ENCODE peak calls at places on chromosomes 16 and 17, in eight cellular contexts. One of them, this sample, is unnamed.
A peak's percentile ranks its signal among the peaks of the same experiment; 100 is the strongest.

GRCh38 chr17:35973333-35974260 is 7.7 kb downstream of the CCL16 start:
- DNase-seq in GM06990: no peak
- DNase-seq in right lobe of liver: peak; percentile 94
- DNase-seq in A549: peak; percentile 16
- DNase-seq in fibroblast of pulmonary artery: peak; percentile 5
- DNase-seq in neural progenitor cell: no peak
- DNase-seq in mucosa of descending colon: peak; percentile 22
- DNase-seq in fibroblast of mammary gland: no peak
- DNase-seq in this sample: no peak

GRCh38 chr17:4856937-4857314 is 23.8 kb downstream of the MINK1 start:
- DNase-seq in neural progenitor cell: no peak
- DNase-seq in GM06990: no peak
- DNase-seq in right lobe of liver: no peak
- DNase-seq in A549: no peak
- DNase-seq in mucosa of descending colon: no peak
- DNase-seq in fibroblast of mammary gland: no peak
- DNase-seq in fibroblast of pulmonary artery: no peak
- DNase-seq in this sample: no peak

GRCh38 chr17:11005940-11006339 is 168.1 kb upstream of the PIRT start:
- DNase-seq in fibroblast of mammary gland: no peak
- DNase-seq in GM06990: no peak
- DNase-seq in fibroblast of pulmonary artery: no peak
- DNase-seq in right lobe of liver: no peak
- DNase-seq in mucosa of descending colon: no peak
- DNase-seq in neural progenitor cell: no peak
- DNase-seq in A549: no peak
- DNase-seq in this sample: no peak

GRCh38 chr16:28569968-28570752 is 16.4 kb downstream of the SGF29 start:
- DNase-seq in fibroblast of mammary gland: no peak
- DNase-seq in GM06990: no peak
- DNase-seq in A549: no peak
- DNase-seq in neural progenitor cell: no peak
- DNase-seq in right lobe of liver: no peak
- DNase-seq in mucosa of descending colon: no peak
- DNase-seq in fibroblast of pulmonary artery: no peak
- DNase-seq in this sample: no peak

GRCh38 chr17:15273141-15273793 is 8.1 kb upstream of the PMP22 start:
- DNase-seq in fibroblast of pulmonary artery: peak; percentile 79
- DNase-seq in mucosa of descending colon: no peak
- DNase-seq in A549: peak; percentile 89
- DNase-seq in right lobe of liver: no peak
- DNase-seq in GM06990: no peak
- DNase-seq in neural progenitor cell: no peak
- DNase-seq in fibroblast of mammary gland: peak; percentile 98
- DNase-seq in this sample: no peak

GRCh38 chr16:10408824-10409381 is 23.0 kb downstream of the ATF7IP2 start:
- DNase-seq in fibroblast of pulmonary artery: peak; percentile 17
- DNase-seq in fibroblast of mammary gland: peak; percentile 2
- DNase-seq in A549: peak; percentile 49
- DNase-seq in neural progenitor cell: no peak
- DNase-seq in right lobe of liver: no peak
- DNase-seq in mucosa of descending colon: no peak
- DNase-seq in GM06990: no peak
- DNase-seq in this sample: no peak

GRCh38 chr17:15966183-15966878 is 21.4 kb downstream of the ADORA2B start:
- DNase-seq in mucosa of descending colon: peak; percentile 72
- DNase-seq in neural progenitor cell: peak; percentile 89
- DNase-seq in fibroblast of mammary gland: no peak
- DNase-seq in fibroblast of pulmonary artery: no peak
- DNase-seq in right lobe of liver: no peak
- DNase-seq in GM06990: no peak
- DNase-seq in A549: no peak
- DNase-seq in this sample: no peak

GRCh38 chr16:25097304-25097988 is 14.1 kb upstream of the LCMT1 start:
- DNase-seq in fibroblast of pulmonary artery: no peak
- DNase-seq in A549: no peak
- DNase-seq in mucosa of descending colon: no peak
- DNase-seq in fibroblast of mammary gland: no peak
- DNase-seq in neural progenitor cell: no peak
- DNase-seq in GM06990: no peak
- DNase-seq in right lobe of liver: no peak
- DNase-seq in this sample: no peak

GRCh38 chr17:69050999-69051775 is 9.5 kb downstream of the ABCA9 start:
- DNase-seq in neural progenitor cell: no peak
- DNase-seq in fibroblast of mammary gland: peak; percentile 89
- DNase-seq in right lobe of liver: no peak
- DNase-seq in mucosa of descending colon: no peak
- DNase-seq in fibroblast of pulmonary artery: peak; percentile 88
- DNase-seq in GM06990: no peak
- DNase-seq in A549: no peak
- DNase-seq in this sample: no peak

GRCh38 chr17:35345926-35346771 is 27.3 kb downstream of the SLFN11 start:
- DNase-seq in mucosa of descending colon: peak; percentile 64
- DNase-seq in A549: no peak
- DNase-seq in fibroblast of pulmonary artery: peak; percentile 59
- DNase-seq in fibroblast of mammary gland: peak; percentile 81
- DNase-seq in GM06990: no peak
- DNase-seq in neural progenitor cell: peak; percentile 38
- DNase-seq in right lobe of liver: peak; percentile 75
- DNase-seq in this sample: no peak

GRCh38 chr16:67910162-67910561 is 17.1 kb downstream of the PSKH1 start:
- DNase-seq in fibroblast of mammary gland: peak; percentile 74
- DNase-seq in GM06990: no peak
- DNase-seq in fibroblast of pulmonary artery: peak; percentile 53
- DNase-seq in neural progenitor cell: no peak
- DNase-seq in mucosa of descending colon: no peak
- DNase-seq in right lobe of liver: no peak
- DNase-seq in A549: no peak
- DNase-seq in this sample: peak; percentile 52

GRCh38 chr17:21452377-21453143 is 76.4 kb downstream of the KCNJ12 start:
- DNase-seq in right lobe of liver: peak; percentile 59
- DNase-seq in fibroblast of pulmonary artery: peak; percentile 79
- DNase-seq in GM06990: no peak
- DNase-seq in neural progenitor cell: peak; percentile 57
- DNase-seq in mucosa of descending colon: peak; percentile 60
- DNase-seq in A549: peak; percentile 62
- DNase-seq in fibroblast of mammary gland: peak; percentile 84
- DNase-seq in this sample: no peak

GRCh38 chr17:4319221-4319620 is 47.3 kb downstream of the UBE2G1 start:
- DNase-seq in fibroblast of mammary gland: no peak
- DNase-seq in A549: no peak
- DNase-seq in fibroblast of pulmonary artery: no peak
- DNase-seq in neural progenitor cell: no peak
- DNase-seq in right lobe of liver: no peak
- DNase-seq in mucosa of descending colon: no peak
- DNase-seq in GM06990: no peak
- DNase-seq in this sample: no peak

GRCh38 chr16:3659200-3659599 is 4.7 kb downstream of the DNASE1 start:
- DNase-seq in mucosa of descending colon: no peak
- DNase-seq in A549: no peak
- DNase-seq in neural progenitor cell: no peak
- DNase-seq in fibroblast of mammary gland: peak; percentile 37
- DNase-seq in fibroblast of pulmonary artery: peak; percentile 21
- DNase-seq in right lobe of liver: no peak
- DNase-seq in GM06990: no peak
- DNase-seq in this sample: no peak

GRCh38 chr16:12017583-12017982 is 41.0 kb downstream of the SNX29 start:
- DNase-seq in GM06990: no peak
- DNase-seq in fibroblast of mammary gland: peak; percentile 40
- DNase-seq in fibroblast of pulmonary artery: peak; percentile 11
- DNase-seq in A549: no peak
- DNase-seq in right lobe of liver: no peak
- DNase-seq in neural progenitor cell: no peak
- DNase-seq in mucosa of descending colon: no peak
- DNase-seq in this sample: no peak

DNA sequence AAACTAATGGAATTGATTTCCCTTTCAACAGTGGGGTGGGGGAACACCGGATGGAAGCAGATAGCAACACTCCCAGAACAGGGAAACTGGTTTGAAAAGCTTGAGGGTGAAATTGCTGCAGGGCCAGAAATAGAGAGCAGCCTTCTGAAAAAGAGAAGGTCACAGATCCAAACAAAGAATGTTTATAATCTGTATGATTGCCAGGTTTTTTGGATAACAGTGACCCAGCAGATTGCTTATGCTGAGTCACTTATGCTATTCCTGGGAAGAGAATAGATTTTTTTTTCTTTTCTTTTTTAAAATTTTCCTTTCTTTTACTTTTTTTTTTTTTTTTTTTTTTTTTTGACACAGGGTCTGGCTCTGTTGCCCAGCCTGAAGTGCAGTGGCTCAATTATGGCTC is 641.3 kb downstream of the KCNJ2 start:
- DNase-seq in GM06990: no peak
- DNase-seq in fibroblast of mammary gland: no peak
- DNase-seq in mucosa of descending colon: no peak
- DNase-seq in right lobe of liver: no peak
- DNase-seq in A549: no peak
- DNase-seq in neural progenitor cell: no peak
- DNase-seq in fibroblast of pulmonary artery: peak; percentile 72
- DNase-seq in this sample: no peak
- TF ChIP-seq CTCF in GM06990: no peak
- TF ChIP-seq CTCF in fibroblast of mammary gland: no peak
- TF ChIP-seq CTCF in mucosa of descending colon: no peak
- TF ChIP-seq CTCF in right lobe of liver: no peak
- TF ChIP-seq CTCF in A549: no peak
- TF ChIP-seq CTCF in neural progenitor cell: no peak
- TF ChIP-seq CTCF in fibroblast of pulmonary artery: no peak
- TF ChIP-seq CTCF in this sample: no peak

DNA sequence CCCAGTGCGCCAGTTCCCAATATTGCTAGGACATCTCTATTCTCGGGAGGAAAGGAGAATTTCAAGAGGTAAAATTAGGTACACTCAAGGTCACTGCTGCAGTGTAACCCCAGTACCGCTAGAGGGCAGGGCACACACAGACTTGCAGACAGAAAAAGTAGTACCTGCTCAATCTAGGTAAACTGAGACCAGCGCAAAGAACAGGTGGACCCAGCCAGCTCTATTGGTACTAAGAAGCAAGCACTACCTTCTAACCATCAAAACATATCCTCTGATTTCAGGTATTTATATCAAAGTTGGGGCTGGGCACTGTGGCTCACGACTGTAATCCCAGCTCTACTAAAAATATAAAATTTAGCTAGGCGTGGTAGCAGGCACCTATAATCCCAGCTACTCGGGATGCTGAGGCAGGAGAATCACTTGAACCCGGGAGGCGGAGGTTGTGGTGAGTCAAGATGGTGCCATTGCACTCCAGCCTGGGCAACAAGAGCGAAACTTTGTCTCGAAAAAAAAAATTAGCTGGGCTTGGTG is 3.6 kb upstream of the WDR81 start:
- DNase-seq in GM06990: no peak
- DNase-seq in right lobe of liver: no peak
- DNase-seq in fibroblast of pulmonary artery: peak; percentile 71
- DNase-seq in A549: peak; percentile 81
- DNase-seq in fibroblast of mammary gland: peak; percentile 63
- DNase-seq in mucosa of descending colon: peak; percentile 80
- DNase-seq in neural progenitor cell: peak; percentile 64
- DNase-seq in this sample: peak; percentile 86
- H3K4me3 ChIP-seq in GM06990: no peak overlapping the region
- H3K4me3 ChIP-seq in right lobe of liver: no peak overlapping the region
- H3K4me3 ChIP-seq in fibroblast of pulmonary artery: no peak overlapping the region
- H3K4me3 ChIP-seq in A549: no peak overlapping the region
- H3K4me3 ChIP-seq in fibroblast of mammary gland: peak overlapping the region; percentile 22
- H3K4me3 ChIP-seq in mucosa of descending colon: no peak overlapping the region
- H3K4me3 ChIP-seq in neural progenitor cell: no peak overlapping the region
- H3K4me3 ChIP-seq in this sample: no peak overlapping the region

GRCh38 chr17:17817552-17817947 is 19.2 kb downstream of the SREBF1 start:
- DNase-seq in right lobe of liver: no peak
- DNase-seq in fibroblast of mammary gland: no peak
- DNase-seq in mucosa of descending colon: peak; percentile 22
- DNase-seq in fibroblast of pulmonary artery: no peak
- DNase-seq in GM06990: no peak
- DNase-seq in neural progenitor cell: no peak
- DNase-seq in A549: no peak
- DNase-seq in this sample: no peak

GRCh38 chr17:17815436-17816200 is 21.2 kb downstream of the SREBF1 start:
- DNase-seq in A549: peak; percentile 40
- DNase-seq in mucosa of descending colon: peak; percentile 5
- DNase-seq in GM06990: no peak
- DNase-seq in fibroblast of mammary gland: no peak
- DNase-seq in fibroblast of pulmonary artery: no peak
- DNase-seq in right lobe of liver: no peak
- DNase-seq in neural progenitor cell: no peak
- DNase-seq in this sample: no peak

GRCh38 chr17:17818088-17818526 is 18.7 kb downstream of the SREBF1 start:
- DNase-seq in GM06990: no peak
- DNase-seq in fibroblast of mammary gland: peak; percentile 65
- DNase-seq in neural progenitor cell: no peak
- DNase-seq in A549: peak; percentile 75
- DNase-seq in right lobe of liver: no peak
- DNase-seq in fibroblast of pulmonary artery: peak; percentile 34
- DNase-seq in mucosa of descending colon: peak; percentile 78
- DNase-seq in this sample: no peak

GRCh38 chr17:17816240-17816814 is 20.5 kb downstream of the SREBF1 start:
- DNase-seq in A549: no peak
- DNase-seq in fibroblast of mammary gland: no peak
- DNase-seq in fibroblast of pulmonary artery: no peak
- DNase-seq in right lobe of liver: no peak
- DNase-seq in mucosa of descending colon: peak; percentile 1
- DNase-seq in GM06990: no peak
- DNase-seq in neural progenitor cell: no peak
- DNase-seq in this sample: no peak

GRCh38 chr17:17816831-17817551 is 19.8 kb downstream of the SREBF1 start:
- DNase-seq in GM06990: no peak
- DNase-seq in right lobe of liver: no peak
- DNase-seq in neural progenitor cell: no peak
- DNase-seq in fibroblast of mammary gland: no peak
- DNase-seq in mucosa of descending colon: peak; percentile 8
- DNase-seq in A549: no peak
- DNase-seq in fibroblast of pulmonary artery: no peak
- DNase-seq in this sample: no peak
- TF ChIP-seq CTCF in GM06990: no peak
- TF ChIP-seq CTCF in right lobe of liver: no peak
- TF ChIP-seq CTCF in neural progenitor cell: no peak
- TF ChIP-seq CTCF in fibroblast of mammary gland: no peak
- TF ChIP-seq CTCF in mucosa of descending colon: no peak
- TF ChIP-seq CTCF in A549: peak; percentile 8
- TF ChIP-seq CTCF in fibroblast of pulmonary artery: no peak
- TF ChIP-seq CTCF in this sample: no peak

DNA sequence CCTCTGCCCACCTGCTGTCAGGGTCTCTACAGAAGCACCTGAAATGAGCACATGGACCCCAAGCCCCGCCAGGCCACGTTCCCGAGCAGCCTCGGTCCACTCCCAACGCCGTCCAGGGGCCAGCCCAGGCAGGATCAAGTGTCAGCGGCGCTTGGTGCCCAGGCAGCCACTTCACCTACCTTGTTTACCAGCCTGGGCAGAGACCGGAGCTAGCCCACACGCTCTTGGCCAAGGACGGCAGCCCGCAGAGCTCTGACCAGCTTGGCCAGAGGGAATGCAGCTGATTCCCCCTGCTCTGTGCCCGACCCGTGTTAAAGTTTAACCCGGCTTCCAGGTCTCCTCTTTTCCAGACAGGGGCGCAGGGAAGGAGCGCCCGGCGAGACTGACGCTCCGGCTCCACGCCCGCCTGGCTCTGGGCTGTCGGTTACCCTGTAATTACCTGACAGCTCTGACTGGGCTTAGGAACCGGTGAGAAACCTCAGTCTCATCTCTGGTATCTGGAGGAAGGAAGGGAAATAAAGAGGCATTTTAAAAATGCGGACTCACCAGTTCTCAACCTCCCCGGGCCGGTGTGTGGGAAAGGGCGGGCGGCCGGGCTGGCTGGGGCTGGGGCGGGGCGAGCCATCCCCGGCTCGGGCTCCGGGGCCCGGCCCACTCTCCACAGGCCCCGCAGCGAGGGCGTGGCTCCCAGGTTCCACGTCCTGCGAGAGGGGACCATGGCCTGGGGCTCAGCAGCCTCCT is 4.6 kb downstream of the KIFC3 start:
- DNase-seq in right lobe of liver: peak; percentile 96
- DNase-seq in neural progenitor cell: peak; percentile 67
- DNase-seq in GM06990: no peak
- DNase-seq in A549: peak; percentile 58
- DNase-seq in fibroblast of pulmonary artery: no peak
- DNase-seq in mucosa of descending colon: no peak
- DNase-seq in fibroblast of mammary gland: no peak
- DNase-seq in this sample: no peak
- H3K4me3 ChIP-seq in right lobe of liver: peak overlapping the region; percentile 54
- H3K4me3 ChIP-seq in neural progenitor cell: peak overlapping the region; percentile 29
- H3K4me3 ChIP-seq in GM06990: no peak overlapping the region
- H3K4me3 ChIP-seq in A549: peak overlapping the region; percentile 53
- H3K4me3 ChIP-seq in fibroblast of pulmonary artery: no peak overlapping the region
- H3K4me3 ChIP-seq in mucosa of descending colon: no peak overlapping the region
- H3K4me3 ChIP-seq in fibroblast of mammary gland: no peak overlapping the region
- H3K4me3 ChIP-seq in this sample: no peak overlapping the region

This sample was measured in GM12865.